ENCODE peak calls at places on chromosomes 2 and 18, in nine cellular contexts. M is breast epithelium, Z is transverse colon, S is sigmoid colon, Y is stomach, E is HCT116, P is prostate gland, B is GM12891, X is spleen. C is an unnamed sample.

GRCh38 chr18:6256521-6256920 is 158.2 kb downstream of the L3MBTL4 start:
- DNase-seq in E (no peak), B (no peak), M (no peak), X (no peak), S (no peak), Z (no peak), Y (no peak), P (no peak), C (no peak)

GRCh38 chr2:36586672-36587071 is 11.3 kb downstream of the FEZ2 start:
- DNase-seq in S (no peak), Z (no peak), E (no peak), B (no peak), P (no peak), Y (no peak), M (no peak), X (no peak), C (no peak)

GRCh38 chr2:167182403-167182802 is 294.1 kb downstream of the XIRP2 start:
- DNase-seq in Y (no peak), B (no peak), S (no peak), E (no peak), M (no peak), P (no peak), Z (no peak), X (no peak), C (no peak)

GRCh38 chr18:71398530-71398929 is 1109.7 kb downstream of the SOCS6 start:
- DNase-seq in X (no peak), Y (no peak), S (no peak), B (no peak), Z (no peak), P (no peak), E (no peak), M (no peak), C (no peak)

GRCh38 chr2:99883356-99883867 is 259.0 kb downstream of the AFF3 start:
- DNase-seq in X (no peak), P (no peak), Z (no peak), E (no peak), S (no peak), B (no peak), M (no peak), Y (no peak), C (no peak)

GRCh38 chr2:19982268-19982667 is 7.6 kb downstream of the WDR35 start:
- DNase-seq in M (no peak), Z (no peak), Y (no peak), B (no peak), X (no peak), E (no peak), P (no peak), S (no peak), C (no peak)

GRCh38 chr18:57022716-57023115 is 124.2 kb upstream of the BOD1L2 start:
- DNase-seq in S (no peak), M (no peak), Y (no peak), X (no peak), B (no peak), E (no peak), Z (no peak), P (no peak), C (no peak)

GRCh38 chr2:58796239-58796638 is 555.1 kb upstream of the FANCL start:
- DNase-seq in S (no peak), B (no peak), Y (no peak), P (no peak), M (no peak), E (no peak), X (no peak), Z (no peak), C (no peak)

GRCh38 chr2:165601866-165602636 is 132.6 kb downstream of the CSRNP3 start:
- DNase-seq in B (no peak), E (no peak), Z (no peak), S (no peak), M (no peak), X (no peak), P (no peak), Y (no peak), C (no peak)

GRCh38 chr2:241975593-241976284 is 106.2 kb downstream of the RTP5 start:
- DNase-seq in Y (no peak), P (no peak), X (peak), M (no peak), S (no peak), B (no peak), Z (no peak), E (no peak), C (no peak)

GRCh38 chr2:217808326-217808725 is 194.5 kb downstream of the TNS1 start:
- DNase-seq in B (no peak), Z (no peak), E (no peak), X (no peak), Y (no peak), P (no peak), S (no peak), M (no peak), C (no peak)

GRCh38 chr2:127092306-127092705 is 14.6 kb downstream of the BIN1 start:
- DNase-seq in E (no peak), Z (no peak), M (no peak), B (no peak), S (no peak), X (peak), Y (no peak), P (no peak), C (no peak)

GRCh38 chr2:23422089-23423061 is 37.4 kb downstream of the KLHL29 start:
- DNase-seq in X (no peak), E (no peak), P (no peak), M (no peak), Z (no peak), B (no peak), S (no peak), Y (no peak), C (no peak)

GRCh38 chr2:28643324-28643723 is 108.3 kb upstream of the PPP1CB start:
- DNase-seq in X (no peak), Z (no peak), E (no peak), B (no peak), Y (peak), S (peak), M (no peak), P (peak), C (no peak)

GRCh38 chr2:179410552-179411356 is 146.1 kb upstream of the SESTD1 start:
- DNase-seq in P (peak), M (peak), B (peak), E (peak), S (peak), X (no peak), Y (peak), Z (peak), C (peak)

GRCh38 chr2:27191107-27191829 is 20.6 kb upstream of the ATRAID start:
- DNase-seq in Y (peak), Z (peak), M (no peak), P (peak), S (no peak), E (peak), X (no peak), B (peak), C (no peak)

GRCh38 chr2:196918927-196919326 is 7.6 kb downstream of the PGAP1 start:
- DNase-seq in S (no peak), M (no peak), Y (no peak), E (no peak), Z (no peak), P (no peak), X (no peak), B (no peak), C (no peak)

GRCh38 chr18:57095884-57096283 is 51.0 kb upstream of the BOD1L2 start:
- DNase-seq in Y (no peak), E (no peak), B (no peak), P (no peak), X (no peak), S (no peak), M (no peak), Z (no peak), C (no peak)

GRCh38 chr2:197259470-197259999 is 51.0 kb downstream of the ANKRD44 start:
- DNase-seq in Y (no peak), S (no peak), X (no peak), Z (no peak), M (no peak), E (no peak), B (no peak), P (no peak), C (no peak)

GRCh38 chr2:151632993-151633592 is 101.2 kb downstream of the NEB start:
- DNase-seq in E (peak), M (no peak), X (no peak), Y (no peak), B (no peak), P (no peak), S (no peak), Z (no peak), C (no peak)

GRCh38 chr2:218370410-218371063 is 11.5 kb upstream of the SLC11A1 start:
- DNase-seq in P (no peak), Z (peak), S (peak), E (no peak), B (no peak), Y (peak), X (peak), M (no peak), C (no peak)

GRCh38 chr2:19362094-19362649 is 3.7 kb upstream of the OSR1 start:
- DNase-seq in E (no peak), S (no peak), M (no peak), Y (no peak), Z (no peak), P (no peak), B (no peak), X (no peak), C (no peak)

GRCh38 chr2:70643715-70644114 is 90.1 kb upstream of the TGFA start:
- DNase-seq in S (no peak), Z (peak), P (no peak), E (peak), X (no peak), Y (no peak), B (no peak), M (no peak), C (no peak)

GRCh38 chr18:21826196-21826595 is 85.6 kb downstream of the MIB1 start:
- DNase-seq in P (no peak), Y (no peak), M (no peak), B (no peak), X (no peak), Z (no peak), E (no peak), S (no peak), C (no peak)

GRCh38 chr2:239825705-239825979 is 199.5 kb downstream of the NDUFA10 start:
- DNase-seq in M (no peak), Y (peak), E (no peak), X (peak), Z (no peak), P (no peak), S (peak), B (no peak), C (no peak)

GRCh38 chr2:46816846-46817726 is 98.5 kb downstream of the MCFD2 start:
- DNase-seq in Z (no peak), S (no peak), P (no peak), B (no peak), E (no peak), X (peak), Y (no peak), M (no peak), C (no peak)

GRCh38 chr18:32315881-32316280 is 126.0 kb downstream of the MEP1B start:
- DNase-seq in Z (no peak), M (no peak), Y (no peak), B (no peak), S (no peak), X (no peak), E (no peak), P (no peak), C (no peak)

GRCh38 chr2:88709117-88709739 is 17.8 kb downstream of the RPIA start:
- DNase-seq in Y (no peak), Z (no peak), S (no peak), P (no peak), X (no peak), E (no peak), B (no peak), M (no peak), C (no peak)

GRCh38 chr2:45382744-45383143 is 228.3 kb downstream of the SRBD1 start:
- DNase-seq in X (no peak), P (no peak), S (no peak), Z (no peak), B (no peak), E (no peak), Y (no peak), M (no peak), C (no peak)

GRCh38 chr2:99066075-99066557 is 75.4 kb upstream of the C2orf15 start:
- DNase-seq in E (peak), X (no peak), Y (no peak), M (no peak), P (no peak), S (no peak), B (no peak), Z (no peak), C (no peak)

GRCh38 chr2:200863655-200864205 is 728 bp downstream of the CLK1 start:
- DNase-seq in E (no peak), Z (peak), M (no peak), P (no peak), X (no peak), B (no peak), Y (no peak), S (no peak), C (no peak)

GRCh38 chr2:100629309-100629708 is 66.5 kb downstream of the PDCL3 start:
- DNase-seq in P (no peak), X (no peak), E (no peak), B (no peak), M (no peak), Y (no peak), S (no peak), Z (no peak), C (no peak)

GRCh38 chr2:241035142-241035817 is 36.9 kb downstream of the SNED1 start:
- DNase-seq in X (peak), Z (no peak), S (peak), Y (no peak), M (no peak), P (no peak), B (no peak), E (no peak), C (no peak)

GRCh38 chr2:60336442-60337141 is 216.9 kb downstream of the BCL11A start:
- DNase-seq in M (no peak), Z (no peak), S (no peak), X (no peak), P (no peak), B (no peak), E (no peak), Y (no peak), C (no peak)

GRCh38 chr2:20062615-20063545 is 11.5 kb upstream of the LAPTM4A start:
- DNase-seq in S (peak), B (no peak), X (no peak), E (no peak), M (no peak), P (no peak), Z (no peak), Y (no peak), C (no peak)

GRCh38 chr2:183078467-183079334 is at the start of gene DUSP19:
- DNase-seq in Z (peak), M (peak), X (peak), Y (peak), S (peak), P (peak), B (peak), E (peak), C (peak)
- TF ChIP-seq POLR2AphosphoS5 in Z (peak), M (peak), X (peak), Y (peak), S (peak), P (peak), B (peak), E (peak), C (peak)

GRCh38 chr2:42359894-42360483 is 1.0 kb downstream of the COX7A2L start:
- DNase-seq in X (no peak), E (no peak), M (no peak), S (no peak), Z (no peak), P (no peak), B (no peak), Y (no peak), C (no peak)

GRCh38 chr2:42361728-42362298 is 796 bp upstream of the COX7A2L start:
- DNase-seq in Y (no peak), P (no peak), B (no peak), S (no peak), X (no peak), E (no peak), M (no peak), Z (no peak), C (no peak)

GRCh38 chr2:42359304-42359749 is 1.7 kb downstream of the COX7A2L start:
- DNase-seq in Z (no peak), Y (no peak), M (no peak), X (no peak), S (no peak), B (no peak), E (no peak), P (no peak), C (no peak)

GRCh38 chr2:42360493-42360889 is 526 bp downstream of the COX7A2L start:
- DNase-seq in X (no peak), Z (no peak), E (no peak), B (no peak), M (no peak), Y (no peak), P (no peak), S (no peak), C (no peak)

GRCh38 chr2:42360890-42361727 is at the start of gene COX7A2L:
- DNase-seq in Y (peak), P (peak), X (peak), E (peak), S (peak), B (peak), M (peak), Z (peak), C (peak)
- TF ChIP-seq POLR2A in Y (no peak), P (peak), X (peak), E (peak), S (peak), B (peak), M (peak), Z (peak), C (peak)

GRCh38 chr2:55050133-55050994 is at the start of gene RTN4:
- DNase-seq in E (peak), X (peak), B (peak), Y (peak), S (peak), M (peak), Z (peak), P (peak), C (peak)

GRCh38 chr2:55047677-55048299 is 2.5 kb downstream of the RTN4 start:
- DNase-seq in M (no peak), Z (no peak), X (no peak), B (no peak), S (no peak), P (peak), E (no peak), Y (no peak), C (no peak)

GRCh38 chr2:55048514-55048924 is 1.7 kb downstream of the RTN4 start:
- DNase-seq in S (no peak), M (no peak), P (peak), X (no peak), E (peak), Z (peak), Y (no peak), B (no peak), C (no peak)

GRCh38 chr2:55049794-55050132 is 488 bp downstream of the RTN4 start:
- DNase-seq in S (no peak), Y (no peak), E (no peak), Z (no peak), X (peak), M (no peak), B (no peak), P (peak), C (peak)

GRCh38 chr2:55048925-55049793 is 1.1 kb downstream of the RTN4 start:
- DNase-seq in S (peak), E (peak), Y (peak), M (peak), B (no peak), Z (peak), P (peak), X (peak), C (peak)
- TF ChIP-seq POLR2AphosphoS5 in S (peak), E (no peak), Y (peak), M (peak), B (no peak), Z (peak), P (peak), X (peak), C (no peak)

DNA sequence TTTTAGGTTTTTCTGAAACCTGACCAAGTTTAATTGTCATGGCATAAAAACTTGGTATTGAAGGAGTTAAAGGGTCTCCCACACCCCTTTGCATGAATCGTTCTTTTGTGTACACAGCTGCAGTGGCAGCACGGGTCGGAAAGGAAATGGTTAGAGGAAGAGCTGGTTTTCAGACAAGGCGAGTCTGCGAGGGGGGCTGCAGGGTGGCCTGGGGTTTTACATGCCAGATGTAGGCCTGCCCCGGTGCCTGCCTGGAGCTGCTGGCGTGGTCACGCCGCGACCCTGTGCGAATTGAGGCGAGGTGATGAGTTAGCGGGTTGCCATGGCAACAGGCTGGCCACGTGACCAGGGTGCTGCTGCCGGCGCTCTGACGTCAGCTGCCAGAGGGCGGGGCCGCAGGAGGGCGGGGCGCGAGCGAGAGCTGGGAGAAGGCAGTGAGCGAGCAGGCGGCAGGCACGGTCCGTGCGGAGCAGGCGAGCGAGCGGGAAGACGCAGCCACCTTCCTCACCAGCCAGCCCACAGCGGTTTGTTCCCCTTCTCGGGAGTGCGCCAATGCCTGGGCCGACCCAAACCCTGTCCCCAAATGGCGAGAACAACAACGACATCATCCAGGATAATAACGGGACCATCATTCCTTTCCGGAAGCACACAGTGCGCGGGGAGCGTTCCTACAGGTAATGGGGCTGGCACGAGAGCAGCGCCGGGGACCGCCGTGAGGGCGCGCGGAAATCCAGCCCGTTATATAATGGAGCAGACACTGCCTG is at the start of gene MAPRE2:
- DNase-seq in Y (peak), P (peak), S (peak), X (peak), E (peak), B (peak), M (peak), Z (peak), C (peak)
- TF ChIP-seq POLR2A in Y (peak), P (peak), S (peak), X (peak), E (peak), B (peak), M (peak), Z (peak), C (peak)

DNA sequence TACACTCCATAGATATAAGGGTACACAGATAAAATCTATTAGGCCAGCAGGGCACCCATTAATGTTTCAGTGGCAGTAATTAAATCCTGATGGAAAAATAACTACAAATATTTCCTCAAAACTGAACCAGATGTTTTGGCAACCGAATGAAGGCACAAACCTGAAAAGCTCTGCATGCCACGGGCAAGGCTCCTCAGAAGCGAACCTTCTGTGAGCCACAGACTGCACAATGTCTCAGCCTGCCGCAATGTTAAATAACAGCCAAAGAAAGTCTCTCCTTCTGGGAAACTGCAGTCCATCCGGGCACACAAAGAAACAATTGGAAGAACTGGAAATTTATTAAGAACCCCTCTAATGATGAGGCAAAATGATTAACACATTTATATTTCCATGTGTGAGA is 237.6 kb downstream of the EPHA4 start:
- DNase-seq in B (no peak), M (no peak), S (no peak), Z (no peak), P (no peak), E (no peak), Y (no peak), X (no peak), C (no peak)
- TF ChIP-seq POLR2AphosphoS5 in B (no peak), M (no peak), S (no peak), Z (no peak), P (no peak), E (no peak), Y (no peak), X (no peak), C (no peak)

GRCh38 chr2:11680181-11680900 is 10.3 kb upstream of the NTSR2 start:
- DNase-seq in E (no peak), M (no peak), X (peak), S (peak), P (no peak), Z (no peak), B (no peak), Y (peak), C (no peak)
- TF ChIP-seq POLR2A in E (no peak), M (no peak), X (no peak), S (no peak), P (no peak), Z (no peak), B (no peak), Y (no peak), C (no peak)

GRCh38 chr2:109427661-109428091 is 186.1 kb downstream of the SEPTIN10 start:
- DNase-seq in Y (no peak), P (no peak), Z (no peak), X (peak), B (no peak), E (no peak), S (peak), M (no peak), C (no peak)

GRCh38 chr2:109429711-109430265 is 184.0 kb downstream of the SEPTIN10 start:
- DNase-seq in S (peak), B (no peak), E (no peak), M (no peak), P (no peak), Y (no peak), X (peak), Z (no peak), C (no peak)

GRCh38 chr2:109428841-109429710 is 184.7 kb downstream of the SEPTIN10 start:
- DNase-seq in S (peak), X (peak), Z (no peak), E (no peak), P (no peak), M (no peak), Y (no peak), B (no peak), C (no peak)

GRCh38 chr2:109432421-109432820 is 181.3 kb downstream of the SEPTIN10 start:
- DNase-seq in X (peak), Y (no peak), P (no peak), B (no peak), E (no peak), M (no peak), S (peak), Z (no peak), C (no peak)

GRCh38 chr2:109428281-109428680 is 185.5 kb downstream of the SEPTIN10 start:
- DNase-seq in B (no peak), E (no peak), S (peak), P (no peak), Y (no peak), Z (no peak), M (no peak), X (peak), C (no peak)
- TF ChIP-seq POLR2AphosphoS5 in B (no peak), E (no peak), S (no peak), P (no peak), Y (no peak), Z (no peak), M (no peak), X (no peak), C (no peak)

GRCh38 chr2:236161082-236161462 is 7.1 kb downstream of the GBX2 start:
- DNase-seq in S (peak), B (no peak), P (no peak), Z (no peak), Y (no peak), M (no peak), X (no peak), E (no peak), C (no peak)
- TF ChIP-seq POLR2A in S (no peak), B (no peak), P (no peak), Z (no peak), Y (no peak), M (no peak), X (no peak), E (no peak), C (no peak)

C was measured in GM12892.